ENCODE peak calls at places on chromosomes 13 and 19, in five cellular contexts. F is body of pancreas, W is ovary, R is IMR-90, H is uterus. G is an unnamed sample.

GRCh38 chr13:112457081-112457480 is 80.9 kb downstream of the SPACA7 start:
- DNase-seq in F (no peak), W (no peak), R (no peak), H (no peak), G (no peak)

GRCh38 chr13:74836628-74837027 is 645.3 kb downstream of the TBC1D4 start:
- DNase-seq in F (no peak), W (no peak), R (no peak), H (no peak), G (no peak)

GRCh38 chr19:7628589-7629311 is 595 bp downstream of the XAB2 start:
- DNase-seq in F (no peak), W (no peak), R (no peak), H (no peak), G (no peak)

GRCh38 chr19:7762719-7763293 is at the start of gene CLEC4M:
- DNase-seq in F (no peak), W (no peak), R (no peak), H (no peak), G (no peak)

GRCh38 chr13:74922963-74923362 is 559.0 kb downstream of the TBC1D4 start:
- DNase-seq in F (no peak), W (no peak), R (no peak), H (no peak), G (no peak)

GRCh38 chr19:51480590-51480989 is 2.3 kb downstream of the CEACAM18 start:
- DNase-seq in F (no peak), W (no peak), R (no peak), H (no peak), G (no peak)

GRCh38 chr13:41177616-41178015 is 16.8 kb downstream of the KBTBD7 start:
- DNase-seq in F (no peak), W (no peak), R (no peak), H (no peak), G (no peak)

GRCh38 chr13:98761126-98761978 is 8.9 kb upstream of the SLC15A1 start:
- DNase-seq in F (no peak), W (no peak), R (peak), H (no peak), G (no peak)

GRCh38 chr19:48123907-48124675 is 13.5 kb upstream of the PLA2G4C start:
- DNase-seq in F (no peak), W (no peak), R (peak), H (no peak), G (no peak)

GRCh38 chr19:45682908-45683307 is 8.8 kb downstream of the SNRPD2 start:
- DNase-seq in F (no peak), W (no peak), R (no peak), H (no peak), G (no peak)

GRCh38 chr19:46303702-46304397 is 7.0 kb downstream of the HIF3A start:
- DNase-seq in F (peak), W (peak), R (no peak), H (peak), G (no peak)

GRCh38 chr13:44620057-44620456 is 43.9 kb upstream of the TSC22D1 start:
- DNase-seq in F (no peak), W (no peak), R (peak), H (no peak), G (no peak)

GRCh38 chr13:98888890-98889279 is 89.0 kb downstream of the DOCK9 start:
- DNase-seq in F (no peak), W (no peak), R (no peak), H (no peak), G (no peak)

GRCh38 chr13:33169273-33169980 is 116.1 kb downstream of the STARD13 start:
- DNase-seq in F (no peak), W (no peak), R (peak), H (no peak), G (no peak)

GRCh38 chr19:38383743-38384142 is 4.1 kb downstream of the GGN start:
- DNase-seq in F (no peak), W (no peak), R (no peak), H (no peak), G (no peak)

GRCh38 chr13:60617863-60618733 is 221.1 kb downstream of the TDRD3 start:
- DNase-seq in F (no peak), W (no peak), R (peak), H (no peak), G (no peak)

GRCh38 chr13:106440846-106441245 is 94.6 kb downstream of the EFNB2 start:
- DNase-seq in F (no peak), W (no peak), R (no peak), H (no peak), G (no peak)

GRCh38 chr13:37027639-37028038 is 27.1 kb downstream of the EXOSC8 start:
- DNase-seq in F (no peak), W (no peak), R (no peak), H (no peak), G (no peak)

GRCh38 chr13:51764184-51765141 is 39.5 kb downstream of the DHRS12 start:
- DNase-seq in F (peak), W (no peak), R (peak), H (peak), G (no peak)

GRCh38 chr19:35346193-35347052 is 1.3 kb upstream of the FFAR1 start:
- DNase-seq in F (peak), W (peak), R (no peak), H (no peak), G (no peak)

GRCh38 chr13:92769064-92769463 is 457.5 kb upstream of the GPC6 start:
- DNase-seq in F (no peak), W (no peak), R (peak), H (no peak), G (no peak)

GRCh38 chr13:83987394-83987793 is 105.1 kb upstream of the SLITRK1 start:
- DNase-seq in F (no peak), W (no peak), R (no peak), H (no peak), G (no peak)

GRCh38 chr19:39826311-39826945 is 7.5 kb downstream of the DYRK1B start:
- DNase-seq in F (no peak), W (no peak), R (no peak), H (no peak), G (no peak)

GRCh38 chr19:46901701-46902401 is 41.1 kb downstream of the ARHGAP35 start:
- DNase-seq in F (no peak), W (no peak), R (peak), H (no peak), G (no peak)

GRCh38 chr19:43460362-43461016 is 4.9 kb downstream of the LYPD3 start:
- DNase-seq in F (no peak), W (no peak), R (no peak), H (no peak), G (no peak)

GRCh38 chr19:39481229-39481545 is 549 bp downstream of the TIMM50 start:
- DNase-seq in F (no peak), W (no peak), R (no peak), H (no peak), G (no peak)

GRCh38 chr19:307793-308420 is 16.7 kb upstream of the PLPP2 start:
- DNase-seq in F (no peak), W (no peak), R (no peak), H (no peak), G (no peak)
- TF ChIP-seq CTCF in F (no peak), W (no peak), R (no peak), H (no peak), G (no peak)

GRCh38 chr19:6381030-6381750 is 5.5 kb upstream of the PSPN start:
- DNase-seq in F (no peak), W (no peak), R (no peak), H (no peak), G (no peak)

GRCh38 chr19:6376512-6377193 is 920 bp upstream of the PSPN start:
- DNase-seq in F (no peak), W (no peak), R (no peak), H (no peak), G (no peak)

GRCh38 chr19:6378498-6378897 is 2.8 kb upstream of the PSPN start:
- DNase-seq in F (no peak), W (no peak), R (no peak), H (no peak), G (no peak)

GRCh38 chr19:6378036-6378435 is 2.3 kb upstream of the PSPN start:
- DNase-seq in F (no peak), W (no peak), R (peak), H (peak), G (no peak)

DNA sequence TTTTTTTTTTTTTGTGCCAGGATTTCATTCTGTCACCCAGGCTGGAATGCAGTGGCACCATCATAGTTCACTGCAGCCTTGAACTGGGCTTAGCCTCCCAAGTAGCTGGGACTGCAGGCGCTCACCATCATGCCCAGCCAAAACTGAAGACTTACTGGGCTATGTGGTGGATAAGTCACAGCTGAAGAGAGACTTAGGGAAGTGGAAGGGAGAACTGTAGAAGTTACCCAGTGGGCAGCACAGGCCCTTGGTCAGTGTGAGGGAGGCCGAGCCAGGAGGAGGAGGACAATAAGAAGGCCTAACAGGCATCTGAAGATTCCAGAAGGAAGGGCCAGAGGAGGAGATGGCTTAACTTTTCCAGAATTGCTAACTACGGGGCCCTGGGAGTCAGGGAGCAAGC is 4.0 kb upstream of the PSPN start:
- DNase-seq in F (no peak), W (no peak), R (no peak), H (no peak), G (no peak)
- H3K27ac ChIP-seq in F (no peak), W (no peak), R (no peak), H (no peak), G (no peak)

DNA sequence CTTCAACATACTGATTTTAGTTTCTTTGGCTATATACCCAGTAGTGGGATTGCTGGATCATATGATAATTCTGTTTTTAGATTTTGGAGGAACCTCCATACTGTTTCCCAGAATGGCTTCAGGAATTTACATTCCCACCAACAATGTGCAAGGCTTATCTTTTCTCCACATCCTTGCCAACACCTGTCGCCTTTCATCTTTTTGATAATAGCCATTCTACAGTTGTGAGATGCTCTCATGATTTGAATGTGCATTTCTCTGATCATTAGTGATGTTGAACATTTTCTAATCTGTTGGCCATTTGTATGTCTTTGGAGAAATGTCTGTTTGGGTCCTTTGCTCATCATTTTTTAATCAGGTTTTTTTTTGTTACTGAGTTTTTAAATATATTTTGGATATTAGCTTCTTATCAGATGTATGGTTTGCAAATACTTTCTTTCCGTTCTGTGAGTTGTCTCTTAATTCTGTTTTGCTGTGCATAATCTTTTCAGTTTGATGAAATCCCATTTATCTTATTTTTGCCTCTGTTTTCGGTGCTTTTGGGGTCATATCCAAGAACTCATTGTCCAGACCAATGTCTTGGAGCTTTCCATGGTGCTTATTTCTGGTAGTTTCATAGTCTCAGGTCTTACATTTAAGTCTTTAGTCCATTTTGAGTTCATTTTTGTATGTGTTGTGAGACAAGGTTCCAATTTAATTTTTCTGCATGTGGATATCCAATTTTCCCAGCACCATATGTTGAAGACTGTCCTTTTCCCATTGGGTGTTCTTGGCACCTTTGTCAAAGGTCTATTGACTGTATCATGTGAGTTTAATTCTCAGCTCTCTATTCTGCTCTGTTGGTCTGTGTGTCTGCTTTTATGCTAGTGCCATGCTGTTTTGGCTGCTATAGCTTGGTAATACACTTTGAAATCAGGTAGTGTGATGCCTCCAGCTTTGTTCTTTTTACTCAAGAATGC is 44.5 kb downstream of the ARHGEF7 start:
- DNase-seq in F (no peak), W (no peak), R (no peak), H (no peak), G (no peak)
- TF ChIP-seq POLR2A in F (no peak), W (no peak), R (no peak), H (no peak), G (no peak)

DNA sequence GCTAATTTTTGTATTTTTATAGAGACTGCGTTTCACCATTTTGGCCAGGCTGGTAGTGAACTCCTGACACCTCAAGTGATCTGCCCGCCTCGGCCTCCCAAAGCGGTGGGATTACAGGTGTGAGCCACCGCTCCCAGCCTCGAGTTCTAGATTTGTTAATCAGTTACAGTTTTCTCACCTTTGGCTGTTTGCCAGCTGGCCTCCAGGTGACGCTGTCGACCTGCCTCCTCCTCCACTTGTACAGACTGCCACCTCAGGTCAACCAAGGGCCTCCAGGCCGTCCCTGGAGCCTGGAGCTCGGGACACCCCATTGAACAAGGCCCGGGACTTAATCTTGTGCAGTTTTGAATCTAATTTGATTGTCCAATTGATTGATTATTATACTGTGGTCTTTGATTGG is 45.5 kb downstream of the IER2 start:
- DNase-seq in F (peak), W (no peak), R (no peak), H (no peak), G (no peak)
- TF ChIP-seq CTCF in F (no peak), W (no peak), R (no peak), H (no peak), G (no peak)

GRCh38 chr13:29336356-29336755 is 259.1 kb downstream of the SLC7A1 start:
- DNase-seq in F (no peak), W (no peak), R (no peak), H (no peak), G (no peak)
- H3K27ac ChIP-seq in F (no peak), W (no peak), R (no peak), H (no peak), G (no peak)

GRCh38 chr13:108776650-108777049 is 147.2 kb downstream of the MYO16 start:
- DNase-seq in F (no peak), W (no peak), R (no peak), H (no peak), G (no peak)

GRCh38 chr13:108777421-108778420 is 148.3 kb downstream of the MYO16 start:
- DNase-seq in F (no peak), W (no peak), R (peak), H (no peak), G (no peak)

GRCh38 chr13:108780706-108781105 is 151.3 kb downstream of the MYO16 start:
- DNase-seq in F (no peak), W (no peak), R (no peak), H (no peak), G (no peak)

DNA sequence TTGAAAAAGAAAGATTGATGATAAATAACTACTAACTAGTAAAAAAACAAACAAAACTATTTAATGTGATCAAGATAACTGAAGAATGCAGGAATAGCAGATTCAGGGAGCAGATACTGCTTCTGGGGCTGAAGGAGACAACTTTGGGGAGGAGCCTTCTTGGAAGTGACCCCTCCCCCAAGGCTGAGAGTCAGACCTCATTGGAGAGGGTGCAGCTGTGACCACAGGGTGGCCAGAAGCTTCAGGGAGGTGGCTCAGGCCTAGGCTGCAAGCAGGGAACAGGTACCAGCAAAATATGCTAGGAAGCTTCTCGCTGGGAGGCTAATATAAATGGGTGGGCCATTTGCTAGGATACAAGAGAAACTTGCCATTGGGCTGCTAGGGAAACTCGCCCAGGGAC is 149.9 kb downstream of the MYO16 start:
- DNase-seq in F (no peak), W (no peak), R (no peak), H (no peak), G (no peak)
- TF ChIP-seq POLR2A in F (no peak), W (no peak), R (no peak), H (no peak), G (no peak)

GRCh38 chr19:31249217-31249616 is 100.0 kb downstream of the TSHZ3 start:
- DNase-seq in F (no peak), W (no peak), R (no peak), H (no peak), G (no peak)
- TF ChIP-seq CTCF in F (no peak), W (no peak), R (no peak), H (no peak), G (no peak)

GRCh38 chr19:49952475-49952829 is 8.5 kb downstream of the SIGLEC11 start:
- DNase-seq in F (no peak), W (no peak), R (no peak), H (no peak), G (no peak)

GRCh38 chr19:49951806-49952474 is 9.0 kb downstream of the SIGLEC11 start:
- DNase-seq in F (no peak), W (no peak), R (no peak), H (no peak), G (no peak)

GRCh38 chr19:49952906-49953305 is 8.1 kb downstream of the SIGLEC11 start:
- DNase-seq in F (no peak), W (no peak), R (no peak), H (no peak), G (no peak)

GRCh38 chr19:49954092-49954825 is 6.7 kb downstream of the SIGLEC11 start:
- DNase-seq in F (no peak), W (peak), R (peak), H (peak), G (no peak)

DNA sequence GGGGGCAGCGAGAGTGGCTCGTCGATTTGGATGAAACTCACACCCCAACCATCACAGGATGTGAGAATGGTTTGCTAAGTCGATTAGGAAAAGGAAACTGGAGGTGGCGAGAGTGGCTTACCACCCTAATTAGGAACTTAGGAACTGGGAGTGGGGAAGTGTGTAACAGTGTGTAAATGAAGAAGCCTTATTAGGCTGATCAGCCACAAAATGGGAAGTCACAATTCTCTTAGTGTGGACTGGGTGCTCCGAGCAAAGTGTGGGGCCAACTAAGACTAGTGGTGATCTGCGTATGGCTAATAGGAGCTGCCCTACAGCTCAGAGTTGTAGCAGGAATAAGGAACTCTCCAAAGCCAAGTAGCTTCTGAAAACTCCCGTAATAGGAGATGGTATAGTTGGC is 7.6 kb downstream of the SIGLEC11 start:
- DNase-seq in F (no peak), W (no peak), R (no peak), H (no peak), G (no peak)
- H3K27ac ChIP-seq in F (peak), W (peak), R (no peak), H (no peak), G (no peak)

DNA sequence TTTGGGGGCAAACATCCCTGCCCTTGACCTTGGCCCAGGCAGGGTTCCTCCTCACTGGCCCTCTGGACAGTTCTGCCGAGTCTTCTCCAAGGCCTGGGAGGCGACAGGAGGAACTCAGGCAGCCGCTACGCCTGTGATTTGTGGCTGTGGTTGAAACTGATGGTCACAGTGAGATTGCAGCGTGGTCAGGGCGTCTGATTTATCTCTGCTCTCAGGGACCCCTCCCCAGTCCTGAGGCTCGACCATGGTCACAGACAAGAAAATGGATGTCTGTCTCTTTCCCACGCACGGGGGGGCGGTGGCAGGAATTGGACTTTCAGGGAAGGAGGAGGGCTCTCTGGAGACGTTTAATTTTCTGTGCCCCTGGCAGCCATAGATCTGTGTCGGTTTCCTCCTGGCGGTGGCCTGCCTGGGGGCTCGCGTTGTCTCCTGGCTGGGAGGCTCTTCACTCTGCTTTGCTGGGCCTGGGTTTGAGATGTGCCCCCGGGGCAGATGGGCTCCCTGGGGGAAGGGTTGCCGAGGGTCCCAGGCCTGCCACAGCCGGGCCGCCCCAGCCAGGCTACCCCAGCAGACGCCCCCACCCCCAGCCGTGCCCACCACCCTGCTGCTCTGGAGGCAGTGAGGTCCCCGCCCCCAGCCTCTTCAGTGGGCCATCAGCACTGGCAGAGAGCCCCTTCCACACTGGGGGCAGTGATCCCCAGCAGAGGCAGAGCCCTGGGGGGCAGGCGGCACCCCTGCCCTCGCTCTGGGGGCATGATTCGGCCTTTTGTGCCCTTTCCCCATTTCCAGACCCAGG is 167.3 kb downstream of the KDM4B start:
- DNase-seq in F (no peak), W (no peak), R (no peak), H (no peak), G (no peak)
- TF ChIP-seq POLR2A in F (no peak), W (no peak), R (no peak), H (no peak), G (no peak)

DNA sequence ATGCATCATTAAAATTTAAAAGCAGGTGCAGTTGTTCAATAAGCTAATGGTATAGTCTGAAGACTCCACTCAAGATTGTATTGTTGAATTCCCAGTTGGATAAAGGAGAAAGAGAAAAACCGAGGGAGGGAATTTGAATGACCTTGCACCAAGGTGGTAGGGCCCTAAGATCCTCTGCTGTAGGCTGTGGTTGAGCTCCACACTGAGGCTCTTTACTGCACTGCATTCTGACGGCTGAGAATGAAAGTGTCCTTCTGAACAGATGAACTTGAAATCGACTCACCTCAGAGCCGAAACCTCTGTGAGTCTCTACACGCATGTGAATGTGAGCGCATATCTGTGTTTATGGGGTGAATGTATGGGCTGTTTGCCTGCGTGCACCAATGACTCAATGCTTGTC is 388.9 kb upstream of the DACH1 start:
- DNase-seq in F (peak), W (no peak), R (no peak), H (no peak), G (peak)
- TF ChIP-seq CTCF in F (peak), W (no peak), R (no peak), H (no peak), G (no peak)